ENCODE peak calls at places on chromosomes 11 and 22, in seven cellular contexts. F, N, W, J, U, V and E are unnamed samples.

GRCh38 chr11:112165049-112165448 is 1.2 kb upstream of the IL18 start:
- DNase-seq in F (no peak), N (no peak), W (no peak), J (no peak), U (peak; percentile 74), V (no peak), E (no peak)

GRCh38 chr11:14967581-14968214 is 4.5 kb downstream of the CALCA start:
- DNase-seq in F (no peak), N (no peak), W (no peak), J (no peak), U (no peak), V (no peak), E (no peak)

GRCh38 chr11:126637800-126638175 is 282.3 kb downstream of the ST3GAL4 start:
- DNase-seq in F (no peak), N (no peak), W (no peak), J (no peak), U (no peak), V (no peak), E (no peak)

GRCh38 chr11:91946397-91947090 is 278.1 kb upstream of the FAT3 start:
- DNase-seq in F (no peak), N (no peak), W (no peak), J (no peak), U (no peak), V (no peak), E (no peak)

GRCh38 chr11:112942966-112943643 is 18.1 kb upstream of the NCAM1 start:
- DNase-seq in F (no peak), N (no peak), W (no peak), J (no peak), U (no peak), V (peak; percentile 53), E (no peak)

GRCh38 chr22:45473626-45474237 is 29.0 kb upstream of the FBLN1 start:
- DNase-seq in F (no peak), N (no peak), W (no peak), J (no peak), U (no peak), V (peak; percentile 49), E (no peak)

GRCh38 chr22:35337932-35338331 is 38.2 kb downstream of the TOM1 start:
- DNase-seq in F (no peak), N (no peak), W (no peak), J (no peak), U (no peak), V (no peak), E (no peak)

GRCh38 chr11:12674936-12675696 is 895 bp downstream of the TEAD1 start:
- DNase-seq in F (peak; percentile 43), N (no peak), W (no peak), J (peak; percentile 41), U (no peak), V (peak; percentile 72), E (peak; percentile 57)

GRCh38 chr11:94185387-94186084 is 56.9 kb downstream of the PANX1 start:
- DNase-seq in F (no peak), N (no peak), W (no peak), J (no peak), U (no peak), V (no peak), E (no peak)

GRCh38 chr22:29979645-29980303 is 96.8 kb downstream of the MTMR3 start:
- DNase-seq in F (no peak), N (no peak), W (no peak), J (no peak), U (no peak), V (no peak), E (no peak)

GRCh38 chr11:64340671-64341335 is 799 bp downstream of the CCDC88B start:
- DNase-seq in F (peak; percentile 95), N (peak; percentile 62), W (no peak), J (peak; percentile 61), U (no peak), V (peak; percentile 75), E (no peak)

GRCh38 chr11:23123766-23124165 is 263.5 kb upstream of the CCDC179 start:
- DNase-seq in F (no peak), N (no peak), W (no peak), J (no peak), U (no peak), V (no peak), E (no peak)

GRCh38 chr22:27680636-27681035 is 120.9 kb downstream of the MN1 start:
- DNase-seq in F (no peak), N (no peak), W (no peak), J (no peak), U (no peak), V (no peak), E (no peak)

GRCh38 chr11:127106142-127106541 is 105.6 kb upstream of the KIRREL3 start:
- DNase-seq in F (no peak), N (no peak), W (peak; percentile 64), J (no peak), U (no peak), V (no peak), E (no peak)

GRCh38 chr11:12162652-12163051 is 52.3 kb downstream of the MICAL2 start:
- DNase-seq in F (no peak), N (no peak), W (no peak), J (no peak), U (no peak), V (no peak), E (no peak)

GRCh38 chr11:83006877-83007330 is 64.8 kb downstream of the RAB30 start:
- DNase-seq in F (peak; percentile 61), N (no peak), W (no peak), J (no peak), U (no peak), V (no peak), E (no peak)

GRCh38 chr11:46298699-46299424 is 21.4 kb downstream of the CREB3L1 start:
- DNase-seq in F (no peak), N (no peak), W (no peak), J (no peak), U (no peak), V (no peak), E (no peak)

GRCh38 chr22:24496661-24497060 is 1.5 kb downstream of the UPB1 start:
- DNase-seq in F (no peak), N (no peak), W (no peak), J (no peak), U (no peak), V (no peak), E (no peak)

GRCh38 chr11:109508943-109509342 is 87.0 kb downstream of the C11orf87 start:
- DNase-seq in F (no peak), N (no peak), W (no peak), J (no peak), U (no peak), V (no peak), E (no peak)

GRCh38 chr22:48898524-48899377 is 928.9 kb downstream of the BRD1 start:
- DNase-seq in F (no peak), N (no peak), W (no peak), J (no peak), U (no peak), V (peak; percentile 15), E (no peak)

GRCh38 chr11:924406-925157 is 1.1 kb upstream of the AP2A2 start:
- DNase-seq in F (no peak), N (no peak), W (no peak), J (no peak), U (no peak), V (no peak), E (peak; percentile 31)